ENCODE peak calls at places on chromosomes 12 and 14, in nine cellular contexts. J is effector memory CD4-positive, alpha-beta T cell; B is bronchial epithelial cell; G is Karpas-422; R is HFF-Myc; A is cardiac muscle cell; U is IMR-90; W is upper lobe of right lung; K is fibroblast of the aortic adventitia. H is an unnamed sample.

GRCh38 chr12:130164216-130164542 is 1.9 kb downstream of the FZD10 start:
- DNase-seq in J (no peak), B (no peak), G (no peak), R (no peak), A (no peak), U (no peak), W (no peak), K (no peak), H (no peak)

GRCh38 chr14:104650057-104650980 is 39.1 kb upstream of the INF2 start:
- DNase-seq in J (peak), B (peak), G (peak), R (no peak), A (peak), U (peak), W (peak), K (peak), H (peak)

GRCh38 chr12:32754101-32754500 is 1.6 kb downstream of the YARS2 start:
- DNase-seq in J (no peak), B (no peak), G (no peak), R (no peak), A (peak), U (no peak), W (no peak), K (peak), H (no peak)

GRCh38 chr12:81558031-81558430 is 201.1 kb downstream of the PPFIA2 start:
- DNase-seq in J (no peak), B (peak), G (no peak), R (no peak), A (peak), U (peak), W (no peak), K (peak), H (no peak)

GRCh38 chr12:130414381-130414780 is 76.7 kb downstream of the PIWIL1 start:
- DNase-seq in J (no peak), B (no peak), G (no peak), R (no peak), A (no peak), U (no peak), W (no peak), K (no peak), H (no peak)

GRCh38 chr12:46660276-46660675 is 165.5 kb downstream of the SLC38A4 start:
- DNase-seq in J (no peak), B (peak), G (no peak), R (no peak), A (peak), U (peak), W (no peak), K (peak), H (no peak)

GRCh38 chr12:42696424-42697149 is 107.0 kb upstream of the PRICKLE1 start:
- DNase-seq in J (no peak), B (no peak), G (no peak), R (no peak), A (peak), U (peak), W (no peak), K (peak), H (no peak)

GRCh38 chr14:67358914-67359313 is 690 bp downstream of the ATP6V1D start:
- DNase-seq in J (no peak), B (peak), G (no peak), R (no peak), A (no peak), U (no peak), W (no peak), K (no peak), H (peak)

GRCh38 chr12:39587247-39587646 is 32.4 kb downstream of the ABCD2 start:
- DNase-seq in J (peak), B (peak), G (no peak), R (no peak), A (peak), U (no peak), W (no peak), K (no peak), H (peak)

GRCh38 chr12:4787965-4788364 is 67.8 kb downstream of the GALNT8 start:
- DNase-seq in J (no peak), B (no peak), G (no peak), R (no peak), A (no peak), U (no peak), W (no peak), K (no peak), H (no peak)

GRCh38 chr12:71846322-71846940 is 6.9 kb downstream of the TBC1D15 start:
- DNase-seq in J (no peak), B (peak), G (peak), R (no peak), A (peak), U (peak), W (no peak), K (peak), H (peak)

GRCh38 chr12:3330976-3331375 is 160.0 kb upstream of the PRMT8 start:
- DNase-seq in J (no peak), B (no peak), G (no peak), R (no peak), A (no peak), U (no peak), W (no peak), K (no peak), H (no peak)

GRCh38 chr14:30921305-30921704 is 46.9 kb downstream of the COCH start:
- DNase-seq in J (no peak), B (peak), G (no peak), R (no peak), A (peak), U (peak), W (no peak), K (peak), H (no peak)

GRCh38 chr14:92737206-92737605 is 11.2 kb downstream of the LGMN start:
- DNase-seq in J (no peak), B (no peak), G (no peak), R (no peak), A (no peak), U (no peak), W (no peak), K (no peak), H (no peak)

GRCh38 chr14:30260772-30261607 is 298.0 kb upstream of the G2E3 start:
- DNase-seq in J (no peak), B (no peak), G (no peak), R (no peak), A (no peak), U (no peak), W (no peak), K (no peak), H (no peak)

GRCh38 chr12:100141666-100141997 is 1.0 kb downstream of the BLTP3B start:
- DNase-seq in J (no peak), B (peak), G (no peak), R (peak), A (peak), U (peak), W (no peak), K (peak), H (peak)

DNA sequence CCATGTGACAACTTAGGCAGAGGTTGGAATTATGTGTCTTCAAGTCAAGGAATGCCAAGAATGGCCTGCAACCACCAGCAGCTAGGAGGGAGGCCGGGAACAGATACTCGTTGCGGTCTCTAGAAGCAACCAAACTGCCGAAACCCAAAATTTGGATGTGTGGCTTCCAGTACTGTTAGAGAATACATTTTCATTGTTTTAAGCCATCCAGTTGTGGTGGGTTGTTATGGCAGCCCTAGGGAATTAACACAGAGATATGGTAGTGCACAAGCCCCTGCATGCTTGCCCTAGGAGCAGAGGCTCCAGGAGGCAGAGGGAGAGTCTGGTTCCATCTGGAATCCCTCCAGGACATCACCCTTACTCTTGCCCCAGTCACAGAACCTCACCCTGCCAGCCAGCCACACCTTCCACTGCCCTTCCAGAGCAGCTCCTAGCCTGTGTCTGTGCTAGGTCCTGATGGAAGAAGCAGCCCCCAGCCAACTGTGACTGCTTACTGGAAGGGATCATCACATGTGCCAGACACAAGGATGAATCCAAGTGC is 19.5 kb downstream of the PITPNM2 start:
- DNase-seq in J (no peak), B (peak), G (no peak), R (no peak), A (no peak), U (no peak), W (no peak), K (no peak), H (no peak)
- H3K4me3 ChIP-seq in J (no peak), B (no peak), G (no peak), R (no peak), A (no peak), U (no peak), W (no peak), K (no peak), H (no peak)

GRCh38 chr12:47927346-47927745 is 22.6 kb upstream of the VDR start:
- DNase-seq in J (no peak), B (no peak), G (no peak), R (no peak), A (no peak), U (no peak), W (no peak), K (no peak), H (no peak)

GRCh38 chr12:47935196-47935595 is 28.2 kb upstream of the TMEM106C start:
- DNase-seq in J (no peak), B (no peak), G (no peak), R (peak), A (peak), U (peak), W (no peak), K (peak), H (no peak)

GRCh38 chr12:47931187-47931586 is 26.4 kb upstream of the VDR start:
- DNase-seq in J (no peak), B (no peak), G (no peak), R (no peak), A (no peak), U (no peak), W (no peak), K (no peak), H (no peak)

GRCh38 chr12:47930634-47931033 is 25.8 kb upstream of the VDR start:
- DNase-seq in J (no peak), B (no peak), G (no peak), R (no peak), A (no peak), U (no peak), W (no peak), K (no peak), H (no peak)
- H3K4me3 ChIP-seq in J (no peak), B (no peak), G (no peak), R (no peak), A (no peak), U (no peak), W (no peak), K (no peak), H (no peak)

DNA sequence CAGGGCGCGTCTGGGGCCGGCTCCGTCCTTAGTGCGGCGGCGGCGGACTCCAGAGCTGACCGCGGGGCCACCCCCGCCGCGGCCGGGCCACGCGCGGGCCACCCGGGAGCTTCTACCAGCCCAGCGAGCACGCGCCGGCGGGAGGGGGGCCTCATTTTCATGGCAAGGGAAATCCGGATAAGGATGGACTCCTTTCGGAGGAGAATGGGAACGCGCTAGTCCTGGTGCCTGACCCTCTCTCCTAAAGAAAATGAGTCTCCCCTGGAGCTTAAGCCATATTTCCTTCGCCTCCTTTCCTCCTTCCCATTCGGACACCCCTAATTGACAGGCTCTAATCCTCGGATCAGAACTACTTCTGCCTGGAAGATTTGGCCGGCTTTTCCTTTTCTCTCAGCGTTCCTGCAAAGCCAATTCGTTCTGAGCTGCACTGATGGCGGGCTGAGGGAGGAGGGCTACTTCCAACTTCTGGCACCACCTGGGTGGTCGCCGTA is 81.8 kb upstream of the HMGA2 start:
- DNase-seq in J (no peak), B (no peak), G (no peak), R (no peak), A (peak), U (peak), W (no peak), K (peak), H (no peak)
- H3K4me3 ChIP-seq in J (peak), B (peak), G (no peak), R (peak), A (peak), U (peak), W (peak), K (peak), H (no peak)

GRCh38 chr12:6824085-6824800 is 2.6 kb downstream of the GPR162 start:
- DNase-seq in J (no peak), B (no peak), G (no peak), R (no peak), A (no peak), U (no peak), W (no peak), K (no peak), H (no peak)

GRCh38 chr12:6821271-6821673 is 349 bp upstream of the GPR162 start:
- DNase-seq in J (no peak), B (peak), G (no peak), R (peak), A (peak), U (peak), W (peak), K (peak), H (no peak)

GRCh38 chr12:6823161-6824084 is 1.8 kb downstream of the GPR162 start:
- DNase-seq in J (no peak), B (no peak), G (no peak), R (no peak), A (no peak), U (no peak), W (no peak), K (no peak), H (no peak)

GRCh38 chr12:6821674-6822433 is at the start of gene GPR162:
- DNase-seq in J (no peak), B (no peak), G (no peak), R (no peak), A (peak), U (peak), W (no peak), K (peak), H (no peak)

GRCh38 chr12:6822461-6823135 is 977 bp downstream of the GPR162 start:
- DNase-seq in J (no peak), B (no peak), G (no peak), R (no peak), A (no peak), U (no peak), W (no peak), K (no peak), H (no peak)
- H3K4me3 ChIP-seq in J (no peak), B (no peak), G (no peak), R (peak), A (peak), U (no peak), W (peak), K (peak), H (no peak)

GRCh38 chr14:35809597-35809996 is 502 bp upstream of the RALGAPA1 start:
- DNase-seq in J (no peak), B (no peak), G (no peak), R (no peak), A (no peak), U (no peak), W (no peak), K (no peak), H (no peak)

GRCh38 chr14:35808076-35808657 is 928 bp downstream of the RALGAPA1 start:
- DNase-seq in J (peak), B (peak), G (peak), R (no peak), A (no peak), U (no peak), W (no peak), K (peak), H (peak)

GRCh38 chr14:35807131-35807961 is 1.7 kb downstream of the RALGAPA1 start:
- DNase-seq in J (no peak), B (no peak), G (peak), R (no peak), A (no peak), U (no peak), W (no peak), K (no peak), H (no peak)

GRCh38 chr14:35810963-35811362 is 1.9 kb upstream of the RALGAPA1 start:
- DNase-seq in J (no peak), B (no peak), G (no peak), R (no peak), A (no peak), U (no peak), W (no peak), K (no peak), H (no peak)

GRCh38 chr14:35806006-35806907 is 2.8 kb downstream of the RALGAPA1 start:
- DNase-seq in J (no peak), B (no peak), G (no peak), R (no peak), A (no peak), U (no peak), W (no peak), K (no peak), H (no peak)
- H3K4me3 ChIP-seq in J (no peak), B (no peak), G (peak), R (no peak), A (peak), U (no peak), W (no peak), K (no peak), H (no peak)

GRCh38 chr12:116508145-116509121 is 50.7 kb upstream of the MAP1LC3B2 start:
- DNase-seq in J (no peak), B (no peak), G (peak), R (no peak), A (peak), U (no peak), W (peak), K (peak), H (no peak)
- H3K4me3 ChIP-seq in J (peak), B (peak), G (peak), R (no peak), A (peak), U (peak), W (peak), K (peak), H (no peak)

H was measured in GM12865.